ENCODE peak calls at places on chromosomes 2 and 18, in seven cellular contexts. P, Z, R, C, O, Q and A are unnamed samples.

GRCh38 chr2:232891621-232892071 is 21.6 kb downstream of the SNORC start:
- DNase-seq in P (no peak), Z (no peak), R (peak; percentile 41), C (peak; percentile 75), O (no peak), Q (no peak), A (peak; percentile 55)

GRCh38 chr2:74756356-74756890 is 77.5 kb upstream of the HK2 start:
- DNase-seq in P (no peak), Z (no peak), R (no peak), C (no peak), O (no peak), Q (no peak), A (no peak)

GRCh38 chr2:164784376-164784775 is 57.2 kb downstream of the COBLL1 start:
- DNase-seq in P (no peak), Z (no peak), R (no peak), C (no peak), O (peak; percentile 88), Q (peak; percentile 14), A (no peak)

GRCh38 chr2:141723834-141724233 is 407.0 kb downstream of the LRP1B start:
- DNase-seq in P (no peak), Z (no peak), R (no peak), C (no peak), O (no peak), Q (no peak), A (no peak)

GRCh38 chr18:71529708-71530303 is 1014.3 kb downstream of the CBLN2 start:
- DNase-seq in P (no peak), Z (no peak), R (no peak), C (no peak), O (no peak), Q (no peak), A (no peak)

GRCh38 chr2:205682239-205683021 is at the start of gene NRP2:
- DNase-seq in P (no peak), Z (peak; percentile 91), R (peak; percentile 95), C (peak; percentile 91), O (peak; percentile 96), Q (peak; percentile 96), A (peak; percentile 94)

GRCh38 chr2:222753251-222753824 is 81.9 kb downstream of the MOGAT1 start:
- DNase-seq in P (no peak), Z (no peak), R (no peak), C (peak; percentile 33), O (no peak), Q (no peak), A (no peak)

GRCh38 chr18:2932247-2933181 is 80.4 kb downstream of the LPIN2 start:
- DNase-seq in P (no peak), Z (no peak), R (peak; percentile 72), C (peak; percentile 42), O (peak; percentile 57), Q (peak; percentile 84), A (no peak)

GRCh38 chr2:197073701-197074433 is 147.4 kb upstream of the PGAP1 start:
- DNase-seq in P (no peak), Z (no peak), R (no peak), C (peak; percentile 25), O (no peak), Q (no peak), A (peak; percentile 92)

GRCh38 chr2:158969717-158970521 is 1.5 kb downstream of the TANC1 start:
- DNase-seq in P (no peak), Z (peak; percentile 79), R (peak; percentile 83), C (peak; percentile 29), O (peak; percentile 63), Q (peak; percentile 73), A (peak; percentile 73)

GRCh38 chr18:478679-479078 is 21.8 kb downstream of the COLEC12 start:
- DNase-seq in P (no peak), Z (no peak), R (no peak), C (no peak), O (no peak), Q (no peak), A (no peak)

GRCh38 chr2:7866825-7867224 is 815.0 kb upstream of the ID2 start:
- DNase-seq in P (no peak), Z (no peak), R (peak; percentile 22), C (no peak), O (no peak), Q (no peak), A (no peak)

GRCh38 chr2:70511986-70512729 is 41.5 kb downstream of the TGFA start:
- DNase-seq in P (no peak), Z (no peak), R (peak; percentile 28), C (no peak), O (no peak), Q (no peak), A (no peak)

GRCh38 chr2:39646891-39647780 is 18.6 kb upstream of the TMEM178A start:
- DNase-seq in P (no peak), Z (no peak), R (peak; percentile 57), C (no peak), O (no peak), Q (peak; percentile 71), A (no peak)

GRCh38 chr2:74525717-74526648 is at the start of gene DQX1:
- DNase-seq in P (no peak), Z (no peak), R (peak; percentile 81), C (no peak), O (peak; percentile 84), Q (peak; percentile 85), A (no peak)

GRCh38 chr2:191636235-191636543 is 41.7 kb upstream of the NABP1 start:
- DNase-seq in P (no peak), Z (no peak), R (no peak), C (no peak), O (peak; percentile 38), Q (no peak), A (no peak)

GRCh38 chr2:138572318-138572717 is 70.7 kb downstream of the SPOPL start:
- DNase-seq in P (no peak), Z (no peak), R (no peak), C (no peak), O (no peak), Q (no peak), A (no peak)

GRCh38 chr18:79624356-79624961 is 55.1 kb upstream of the CTDP1 start:
- DNase-seq in P (no peak), Z (peak; percentile 43), R (no peak), C (peak; percentile 13), O (no peak), Q (no peak), A (peak; percentile 44)

GRCh38 chr2:214465386-214466146 is 54.7 kb downstream of the VWC2L start:
- DNase-seq in P (no peak), Z (no peak), R (no peak), C (no peak), O (peak; percentile 91), Q (peak; percentile 19), A (no peak)

GRCh38 chr2:144507441-144508161 is 12.3 kb downstream of the ZEB2 start:
- DNase-seq in P (no peak), Z (no peak), R (no peak), C (no peak), O (no peak), Q (no peak), A (no peak)

GRCh38 chr2:201859886-201860285 is 53.5 kb downstream of the CDK15 start:
- DNase-seq in P (no peak), Z (no peak), R (no peak), C (no peak), O (no peak), Q (no peak), A (no peak)

GRCh38 chr2:979286-979928 is 28.8 kb downstream of the SNTG2 start:
- DNase-seq in P (no peak), Z (no peak), R (peak; percentile 38), C (no peak), O (no peak), Q (no peak), A (no peak)

GRCh38 chr2:207092803-207093202 is 72.9 kb downstream of the KLF7 start:
- DNase-seq in P (no peak), Z (no peak), R (no peak), C (no peak), O (no peak), Q (no peak), A (no peak)

GRCh38 chr2:148642891-148643416 is 1.6 kb upstream of the EPC2 start:
- DNase-seq in P (no peak), Z (no peak), R (no peak), C (peak; percentile 35), O (no peak), Q (no peak), A (no peak)

GRCh38 chr2:11753886-11754704 is 7.7 kb downstream of the LPIN1 start:
- DNase-seq in P (no peak), Z (no peak), R (peak; percentile 56), C (peak; percentile 58), O (peak; percentile 81), Q (no peak), A (peak; percentile 56)
- H3K4me3 ChIP-seq in P (peak overlapping the region; percentile 13), Z (no peak overlapping the region), R (no peak overlapping the region), C (no peak overlapping the region), O (no peak overlapping the region), Q (no peak overlapping the region), A (no peak overlapping the region)

GRCh38 chr2:43112155-43112554 is 114.3 kb downstream of the ZFP36L2 start:
- DNase-seq in P (no peak), Z (no peak), R (peak; percentile 32), C (no peak), O (peak; percentile 30), Q (no peak), A (no peak)
- H3K27ac ChIP-seq in P (no peak overlapping the region), Z (no peak overlapping the region), R (no peak overlapping the region), C (no peak overlapping the region), O (no peak overlapping the region), Q (no peak overlapping the region), A (no peak overlapping the region)

GRCh38 chr2:100317634-100318033 is 4.7 kb downstream of the LONRF2 start:
- DNase-seq in P (no peak), Z (no peak), R (no peak), C (no peak), O (no peak), Q (peak; percentile 11), A (no peak)

GRCh38 chr2:100321181-100321880 is 970 bp downstream of the LONRF2 start:
- DNase-seq in P (no peak), Z (peak; percentile 85), R (peak; percentile 89), C (peak; percentile 41), O (peak; percentile 74), Q (peak; percentile 82), A (peak; percentile 83)

GRCh38 chr2:100321881-100322820 is at the start of gene LONRF2:
- DNase-seq in P (no peak), Z (peak; percentile 83), R (peak; percentile 69), C (peak; percentile 82), O (peak; percentile 19), Q (peak; percentile 62), A (peak; percentile 82)

DNA sequence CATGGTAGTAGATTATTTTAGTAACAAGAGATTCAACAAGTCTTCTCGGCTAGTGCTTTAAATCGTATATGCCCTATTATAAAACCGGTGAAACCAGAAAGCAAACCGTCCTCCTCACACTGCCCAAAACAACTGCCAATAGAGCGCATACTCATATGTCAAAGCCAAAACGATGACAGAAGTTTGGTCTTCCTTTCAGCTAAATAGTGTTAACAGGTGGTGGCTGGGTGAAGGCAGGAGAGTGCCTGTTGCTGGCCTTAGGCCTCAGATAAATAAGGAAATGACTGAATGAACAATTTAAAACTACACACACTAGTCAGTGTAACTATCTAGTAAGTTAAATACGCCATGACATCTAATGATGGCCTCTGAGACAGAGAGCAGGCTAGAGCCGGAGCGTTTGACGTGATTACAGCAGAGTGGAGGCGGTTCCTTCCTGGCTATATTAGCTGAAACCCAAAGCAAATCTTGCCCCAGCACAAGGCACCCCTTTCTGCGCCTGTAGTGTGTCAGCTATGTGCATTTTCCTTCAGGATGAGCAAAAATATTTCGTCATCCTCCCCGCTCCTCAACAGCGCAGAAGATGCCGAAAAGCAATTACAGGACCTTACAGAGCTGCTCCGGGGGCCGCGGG is 1.6 kb downstream of the LONRF2 start:
- DNase-seq in P (no peak), Z (no peak), R (peak; percentile 41), C (peak; percentile 36), O (no peak), Q (no peak), A (no peak)
- H3K4me3 ChIP-seq in P (peak overlapping the region; percentile 46), Z (peak overlapping the region; percentile 48), R (no peak overlapping the region), C (no peak overlapping the region), O (no peak overlapping the region), Q (peak overlapping the region; percentile 54), A (peak overlapping the region; percentile 49)

GRCh38 chr2:168529900-168530561 is 74.0 kb downstream of the CERS6 start:
- DNase-seq in P (no peak), Z (no peak), R (no peak), C (no peak), O (peak; percentile 31), Q (no peak), A (no peak)
- H3K27ac ChIP-seq in P (peak overlapping the region; percentile 38), Z (no peak overlapping the region), R (no peak overlapping the region), C (no peak overlapping the region), O (no peak overlapping the region), Q (no peak overlapping the region), A (no peak overlapping the region)